ENCODE peak calls at places on chromosomes 3 and 15, in seven cellular contexts. U is PC-3, E is GM12865, J is psoas muscle, F is fibroblast of lung, I is uterus, T is AG04450. B is an unnamed sample.

GRCh38 chr3:94811836-94812235 is 749.0 kb downstream of the NSUN3 start:
- DNase-seq in T (no peak), J (no peak), I (no peak), E (no peak), F (no peak), U (peak), B (no peak)

GRCh38 chr3:146337991-146338390 is 87.1 kb upstream of the PLSCR4 start:
- DNase-seq in E (no peak), U (no peak), F (no peak), I (no peak), T (no peak), J (no peak), B (no peak)

GRCh38 chr3:17489139-17489538 is 253.3 kb downstream of the TBC1D5 start:
- DNase-seq in E (no peak), I (no peak), F (peak), J (no peak), T (no peak), U (peak), B (no peak)

GRCh38 chr15:62163847-62164499 is 1.1 kb downstream of the C2CD4B start:
- DNase-seq in I (no peak), U (no peak), J (no peak), F (no peak), T (no peak), E (no peak), B (no peak)

GRCh38 chr3:122609798-122610559 is 32.5 kb downstream of the PARP15 start:
- DNase-seq in U (peak), E (peak), T (peak), F (peak), I (no peak), J (no peak), B (no peak)

GRCh38 chr15:42027521-42027920 is 6.7 kb upstream of the PLA2G4E start:
- DNase-seq in F (no peak), I (no peak), T (no peak), E (no peak), U (no peak), J (no peak), B (no peak)

GRCh38 chr3:88385090-88385489 is 235.3 kb downstream of the C3orf38 start:
- DNase-seq in T (no peak), E (peak), F (no peak), U (no peak), J (no peak), I (no peak), B (no peak)

GRCh38 chr15:58864602-58865419 is 68.7 kb downstream of the SLTM start:
- DNase-seq in T (no peak), E (no peak), I (no peak), F (peak), U (no peak), J (peak), B (no peak)

GRCh38 chr15:68354923-68355322 is 77.0 kb downstream of the ITGA11 start:
- DNase-seq in U (peak), J (no peak), F (peak), I (peak), T (peak), E (peak), B (no peak)

GRCh38 chr15:48718646-48719045 is 73.1 kb upstream of the FBN1 start:
- DNase-seq in E (no peak), U (no peak), J (peak), T (no peak), I (no peak), F (peak), B (no peak)

GRCh38 chr15:44075535-44075934 is 119.5 kb downstream of the FRMD5 start:
- DNase-seq in F (peak), I (no peak), E (no peak), U (peak), J (no peak), T (no peak), B (no peak)

GRCh38 chr3:54916722-54917121 is 11.1 kb downstream of the LRTM1 start:
- DNase-seq in J (no peak), T (no peak), I (no peak), F (peak), E (no peak), U (no peak), B (no peak)

GRCh38 chr3:12246758-12247157 is 42.1 kb upstream of the PPARG start:
- DNase-seq in F (no peak), T (no peak), J (no peak), U (no peak), I (no peak), E (no peak), B (no peak)

GRCh38 chr15:82650046-82650670 is 3.0 kb upstream of the CPEB1 start:
- DNase-seq in U (no peak), F (no peak), I (no peak), T (no peak), J (no peak), E (no peak), B (no peak)

GRCh38 chr3:184907941-184908649 is 96.1 kb downstream of the VPS8 start:
- DNase-seq in F (no peak), U (no peak), J (no peak), E (no peak), I (no peak), T (no peak), B (no peak)

GRCh38 chr15:82798104-82798503 is 7.8 kb downstream of the FSD2 start:
- DNase-seq in F (no peak), I (no peak), T (no peak), E (no peak), J (no peak), U (no peak), B (no peak)

GRCh38 chr3:130968231-130968630 is 58.4 kb downstream of the ASTE1 start:
- DNase-seq in I (no peak), U (peak), E (no peak), T (no peak), F (peak), J (no peak), B (no peak)

GRCh38 chr3:99938270-99938955 is 120.8 kb downstream of the CMSS1 start:
- DNase-seq in T (no peak), I (no peak), E (no peak), F (peak), U (no peak), J (no peak), B (no peak)

GRCh38 chr15:40412095-40412759 is 6.6 kb downstream of the IVD start:
- DNase-seq in J (no peak), E (no peak), I (no peak), T (no peak), U (no peak), F (no peak), B (no peak)

GRCh38 chr3:121885386-121885785 is 8.8 kb upstream of the SLC15A2 start:
- DNase-seq in U (no peak), F (peak), J (no peak), E (no peak), T (no peak), I (no peak), B (no peak)

GRCh38 chr15:58546066-58546591 is 114.3 kb downstream of the LIPC start:
- DNase-seq in T (no peak), F (peak), I (no peak), J (no peak), U (no peak), E (no peak), B (no peak)

GRCh38 chr15:63157891-63158431 is 684 bp upstream of the RPS27L start:
- DNase-seq in E (peak), J (peak), U (peak), T (peak), F (peak), I (peak), B (peak)

GRCh38 chr3:10263549-10264363 is 15.5 kb downstream of the TATDN2 start:
- DNase-seq in F (peak), E (peak), T (no peak), U (peak), I (peak), J (no peak), B (no peak)

DNA sequence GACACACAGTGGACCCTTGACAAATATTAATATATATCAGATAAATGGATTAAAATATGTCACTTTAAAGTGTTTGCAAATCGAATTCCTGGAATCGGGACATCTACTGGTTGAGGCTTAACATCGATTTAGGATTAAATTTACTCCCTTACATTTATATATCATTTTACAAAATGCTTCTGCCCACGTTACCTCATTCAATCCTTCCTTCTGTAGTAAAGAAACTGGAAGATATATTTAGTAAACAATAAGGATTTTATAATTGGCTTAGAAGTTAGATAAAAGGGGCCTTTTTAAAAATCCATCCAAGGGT is 1.3 kb downstream of the CLPX start:
- DNase-seq in F (no peak), T (no peak), J (no peak), U (no peak), E (no peak), I (no peak), B (no peak)
- TF ChIP-seq CTCF in F (no peak), T (no peak), J (no peak), U (no peak), E (no peak), I (no peak), B (no peak)

GRCh38 chr3:59809750-59810444 is 760.1 kb upstream of the CFAP20DC start:
- DNase-seq in J (no peak), F (peak), T (peak), E (peak), U (peak), I (no peak), B (no peak)
- TF ChIP-seq CTCF in J (peak), F (peak), T (peak), E (peak), U (peak), I (no peak), B (no peak)

DNA sequence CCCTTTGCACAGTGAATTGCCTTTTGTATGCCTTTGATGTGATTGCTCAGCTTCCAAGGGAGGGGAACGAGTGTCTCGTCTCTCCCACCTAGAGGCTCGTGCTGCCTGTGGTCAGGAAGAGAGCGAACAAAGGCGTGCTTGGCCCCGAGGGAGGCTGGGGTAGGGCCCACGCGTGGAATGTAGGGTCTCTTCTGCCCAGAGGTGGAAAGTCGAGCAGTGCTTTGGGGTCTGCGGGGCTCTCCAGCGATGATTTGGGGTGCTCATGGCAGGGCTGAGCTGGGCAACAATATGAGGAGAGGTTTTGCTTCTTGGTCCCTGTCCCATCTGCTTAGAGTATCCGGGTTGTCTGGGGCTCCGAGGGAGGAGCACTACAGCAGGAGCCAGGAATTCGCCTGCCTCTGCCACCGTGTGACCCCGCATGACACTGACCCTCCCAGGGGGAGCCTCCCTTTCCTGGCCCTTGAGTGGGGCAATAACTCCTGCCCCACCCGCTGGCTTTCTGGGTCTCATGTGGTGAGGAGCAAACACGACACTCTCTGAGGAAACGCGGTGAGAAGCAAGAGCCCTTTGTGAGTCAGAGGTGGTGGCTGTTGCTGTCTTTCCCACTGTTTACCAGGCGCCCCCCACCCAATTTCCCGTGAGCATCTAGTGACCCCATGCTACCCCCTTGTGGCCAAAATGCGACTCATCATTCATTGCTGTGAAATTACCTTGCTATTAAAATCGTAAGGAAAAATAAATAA is 29.6 kb downstream of the CCNL1 start:
- DNase-seq in I (peak), E (peak), T (no peak), J (peak), F (peak), U (peak), B (peak)
- TF ChIP-seq CTCF in I (peak), E (peak), T (peak), J (peak), F (peak), U (peak), B (peak)

GRCh38 chr3:8705575-8705974 is 28.0 kb upstream of the CAV3 start:
- DNase-seq in U (no peak), T (no peak), E (no peak), J (no peak), I (no peak), F (no peak), B (no peak)

DNA sequence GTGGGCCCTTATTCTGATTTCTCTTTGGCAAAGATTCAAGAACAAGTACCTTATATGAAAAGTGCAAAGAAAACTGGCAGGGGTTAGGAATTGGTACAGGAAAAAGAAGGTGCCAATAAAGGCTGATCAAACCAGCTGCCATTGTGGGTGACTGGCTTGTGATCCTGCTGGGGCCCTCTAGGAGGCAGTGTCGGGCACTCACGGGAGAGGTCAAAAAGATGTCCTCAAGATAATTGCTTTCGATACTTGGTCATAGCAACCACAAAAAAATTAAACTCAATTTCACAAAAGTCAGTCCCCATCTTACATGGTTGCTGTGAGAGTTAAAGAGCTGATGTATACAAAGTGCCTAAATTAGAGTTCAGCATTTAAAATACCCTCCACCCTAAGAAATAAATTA is 31.0 kb upstream of the CAV3 start:
- DNase-seq in T (no peak), J (no peak), E (no peak), I (no peak), U (peak), F (no peak), B (no peak)
- TF ChIP-seq CTCF in T (peak), J (no peak), E (peak), I (no peak), U (peak), F (no peak), B (no peak)

DNA sequence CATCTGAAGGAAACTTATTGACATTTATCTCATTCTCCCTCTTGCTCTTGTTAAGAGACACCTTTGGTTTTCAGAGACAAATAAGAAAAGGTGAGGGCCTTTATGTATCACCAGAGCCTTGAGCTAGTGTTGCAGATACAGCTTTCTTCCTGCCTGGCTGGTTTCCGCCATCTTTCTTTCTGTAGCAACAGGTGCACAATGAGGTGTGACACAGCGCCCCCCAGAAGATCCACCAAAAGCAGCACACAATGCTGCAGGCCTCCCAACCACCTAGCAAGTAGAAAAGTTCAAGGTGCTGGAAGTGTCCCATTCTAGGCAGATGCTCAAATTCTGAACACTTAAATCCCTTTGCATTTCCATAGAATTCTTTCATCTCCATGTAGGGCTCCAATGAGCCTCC is 106.6 kb downstream of the FOXP1 start:
- DNase-seq in U (no peak), J (no peak), I (no peak), T (no peak), F (no peak), E (no peak), B (no peak)
- TF ChIP-seq CTCF in U (peak), J (no peak), I (no peak), T (no peak), F (no peak), E (no peak), B (no peak)

GRCh38 chr15:99425666-99426301 is 140.0 kb upstream of the MEF2A start:
- DNase-seq in J (no peak), F (no peak), T (no peak), E (no peak), U (no peak), I (peak), B (no peak)
- TF ChIP-seq CTCF in J (no peak), F (no peak), T (no peak), E (no peak), U (peak), I (no peak), B (no peak)

B was measured in CD14-positive monocyte.